ENCODE peak calls at places on chromosomes 11 and 22, in ten cellular contexts. S is fibroblast of lung; W is thoracic aorta; Q is esophagus squamous epithelium; Z is uterus; K is GM12878; G is sigmoid colon; V is gastrocnemius medialis; P is CD8-positive, alpha-beta T cell; O is Panc1. N is an unnamed sample.

GRCh38 chr22:45483319-45483718 is 19.4 kb upstream of the FBLN1 start:
- DNase-seq in S (no peak), W (no peak), Q (no peak), Z (no peak), K (no peak), G (no peak), V (no peak), P (no peak), O (no peak), N (no peak)

GRCh38 chr11:125062196-125062930 is 742 bp upstream of the SLC37A2 start:
- DNase-seq in S (no peak), W (no peak), Q (no peak), Z (no peak), K (no peak), G (no peak), V (no peak), P (no peak), O (no peak), N (no peak)

GRCh38 chr11:65793144-65793581 is 6.3 kb downstream of the OVOL1 start:
- DNase-seq in S (no peak), W (no peak), Q (no peak), Z (no peak), K (no peak), G (no peak), V (no peak), P (no peak), O (no peak), N (no peak)

GRCh38 chr11:45147871-45148270 is 1.4 kb downstream of the PRDM11 start:
- DNase-seq in S (no peak), W (no peak), Q (no peak), Z (no peak), K (no peak), G (no peak), V (no peak), P (no peak), O (no peak), N (no peak)

GRCh38 chr22:24518774-24519485 is 23.8 kb downstream of the UPB1 start:
- DNase-seq in S (no peak), W (no peak), Q (no peak), Z (no peak), K (no peak), G (no peak), V (no peak), P (no peak), O (no peak), N (no peak)

GRCh38 chr11:86999859-87000753 is 37.6 kb upstream of the TMEM135 start:
- DNase-seq in S (peak; percentile 64), W (no peak), Q (no peak), Z (no peak), K (no peak), G (no peak), V (no peak), P (no peak), O (no peak), N (no peak)

GRCh38 chr11:114163231-114163631 is 103.7 kb downstream of the ZBTB16 start:
- DNase-seq in S (peak; percentile 45), W (no peak), Q (no peak), Z (peak; percentile 91), K (no peak), G (peak; percentile 89), V (peak; percentile 86), P (no peak), O (no peak), N (no peak)

GRCh38 chr11:72250661-72251465 is 6.9 kb upstream of the PHOX2A start:
- DNase-seq in S (no peak), W (no peak), Q (no peak), Z (no peak), K (no peak), G (no peak), V (no peak), P (no peak), O (no peak), N (no peak)

GRCh38 chr11:118170231-118170630 is 6.2 kb downstream of the SCN2B start:
- DNase-seq in S (no peak), W (no peak), Q (no peak), Z (no peak), K (no peak), G (no peak), V (no peak), P (no peak), O (no peak), N (no peak)

GRCh38 chr11:9615031-9615451 is 41.6 kb downstream of the WEE1 start:
- DNase-seq in S (no peak), W (no peak), Q (no peak), Z (no peak), K (peak; percentile 77), G (no peak), V (no peak), P (no peak), O (no peak), N (no peak)

GRCh38 chr22:25097006-25097405 is 102.7 kb upstream of the CRYBB3 start:
- DNase-seq in S (no peak), W (no peak), Q (no peak), Z (no peak), K (no peak), G (no peak), V (no peak), P (no peak), O (no peak), N (no peak)

GRCh38 chr11:72685560-72686480 is 11.6 kb upstream of the PDE2A start:
- DNase-seq in S (no peak), W (no peak), Q (no peak), Z (peak; percentile 69), K (no peak), G (peak; percentile 89), V (peak; percentile 35), P (no peak), O (no peak), N (no peak)

GRCh38 chr11:63763506-63764200 is 4.9 kb downstream of the ZFTA start:
- DNase-seq in S (no peak), W (no peak), Q (no peak), Z (peak; percentile 74), K (no peak), G (peak; percentile 89), V (no peak), P (no peak), O (no peak), N (no peak)

GRCh38 chr11:87097582-87097981 is 59.8 kb downstream of the TMEM135 start:
- DNase-seq in S (peak; percentile 20), W (no peak), Q (no peak), Z (no peak), K (no peak), G (no peak), V (no peak), P (peak; percentile 41), O (peak; percentile 41), N (no peak)

GRCh38 chr11:12761029-12761428 is 86.8 kb downstream of the TEAD1 start:
- DNase-seq in S (peak; percentile 47), W (no peak), Q (no peak), Z (no peak), K (no peak), G (no peak), V (no peak), P (no peak), O (no peak), N (no peak)
- TF ChIP-seq CTCF in S (peak; percentile 59), W (no peak), Q (no peak), Z (no peak), K (no peak), G (peak; percentile 17), V (no peak), P (no peak), O (peak; percentile 38), N (peak; percentile 41)

DNA sequence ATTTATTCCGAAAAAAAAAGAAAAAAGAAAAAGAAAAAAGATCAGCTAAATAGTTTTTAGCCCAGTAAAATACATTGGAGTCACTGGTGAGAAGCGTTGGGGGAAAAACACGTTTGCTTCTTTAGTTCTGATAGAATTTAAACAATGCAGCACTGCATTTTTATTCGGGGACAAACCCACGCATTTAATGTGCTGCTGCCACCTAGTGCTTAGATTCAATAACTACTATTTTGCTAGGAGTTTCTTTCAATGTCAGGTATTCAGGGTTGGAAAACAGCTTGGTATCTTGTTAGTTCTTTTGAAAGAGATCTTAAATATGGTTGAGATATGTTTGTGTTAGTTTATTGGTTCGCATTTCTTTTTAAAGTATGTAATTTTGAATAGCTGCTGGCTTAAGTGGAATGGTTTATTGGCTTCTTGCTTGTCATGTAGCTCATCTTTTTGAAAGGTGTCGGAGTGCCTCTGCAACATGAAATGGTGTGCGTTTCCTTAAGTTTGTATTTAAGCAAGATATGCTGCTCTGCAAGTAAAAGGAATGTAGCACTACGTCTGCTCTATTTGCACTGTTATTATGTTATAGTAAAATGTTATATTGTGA is 41.9 kb downstream of the SVIP start:
- DNase-seq in S (peak; percentile 30), W (no peak), Q (no peak), Z (no peak), K (no peak), G (no peak), V (no peak), P (peak; percentile 13), O (no peak), N (peak; percentile 1)
- H3K36me3 ChIP-seq in S (no peaks in the 10 kb centered on the region), W (no peaks in the 10 kb centered on the region), Q (no peaks in the 10 kb centered on the region), Z (no peaks in the 10 kb centered on the region), K (no peaks in the 10 kb centered on the region), G (no peaks in the 10 kb centered on the region), V (no peaks in the 10 kb centered on the region), P (no peaks in the 10 kb centered on the region), O (no peaks in the 10 kb centered on the region), N (no peaks in the 10 kb centered on the region)

GRCh38 chr22:49969751-49970527 is 9.4 kb downstream of the PIM3 start:
- DNase-seq in S (no peak), W (peak; percentile 2), Q (no peak), Z (peak; percentile 24), K (no peak), G (peak; percentile 69), V (peak; percentile 44), P (no peak), O (no peak), N (no peak)
- H3K4me3 ChIP-seq in S (no peak overlapping the region), W (no peak overlapping the region), Q (no peak overlapping the region), Z (no peak overlapping the region), K (no peak overlapping the region), G (no peak overlapping the region), V (no peak overlapping the region), P (no peak overlapping the region), O (no peak overlapping the region), N (no peak overlapping the region)

GRCh38 chr11:95108671-95109551 is 19.3 kb downstream of the ENDOD1 start:
- DNase-seq in S (peak; percentile 64), W (no peak), Q (no peak), Z (no peak), K (no peak), G (no peak), V (no peak), P (no peak), O (no peak), N (no peak)
- TF ChIP-seq CTCF in S (no peak), W (no peak), Q (no peak), Z (no peak), K (no peak), G (no peak), V (no peak), P (no peak), O (no peak), N (no peak)

DNA sequence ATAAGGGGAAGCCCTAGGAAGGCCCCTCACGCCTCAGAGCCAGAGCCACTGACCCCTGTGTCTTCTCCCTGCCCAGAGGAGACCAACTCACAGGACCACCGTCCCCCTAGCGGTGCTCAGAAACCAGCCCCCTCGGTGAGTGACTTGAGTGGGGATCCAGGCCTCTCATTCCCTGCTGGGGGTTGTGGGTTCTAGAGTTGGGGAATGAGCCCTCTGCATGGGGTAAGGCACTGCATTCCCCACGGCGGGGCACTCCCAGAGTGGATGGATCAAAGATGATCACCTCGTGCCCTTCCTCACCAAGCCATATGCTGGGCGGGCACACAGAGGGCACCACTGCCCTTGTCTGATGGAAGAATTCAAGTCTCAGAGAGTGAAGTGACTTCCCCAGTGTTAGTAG is 39.7 kb downstream of the ZC3H7B start:
- DNase-seq in S (no peak), W (no peak), Q (no peak), Z (no peak), K (no peak), G (no peak), V (no peak), P (no peak), O (no peak), N (no peak)
- H3K36me3 ChIP-seq in S (peaks cover 37% of the 10 kb centered on the region), W (peaks cover 40% of the 10 kb centered on the region), Q (peaks cover 97% of the 10 kb centered on the region), Z (no peaks in the 10 kb centered on the region), K (peaks cover 7% of the 10 kb centered on the region), G (peaks cover 24% of the 10 kb centered on the region), V (no peaks in the 10 kb centered on the region), P (peaks cover 23% of the 10 kb centered on the region), O (no peaks in the 10 kb centered on the region), N (peaks cover 54% of the 10 kb centered on the region)

N was measured in BJ.